ENCODE peak calls at places on chromosomes 4 and X, in ten cellular contexts. D is RWPE1; H is Kasumi-1; B is right lobe of liver; X is activated CD8-positive, alpha-beta memory T cell treated with anti-CD3 and anti-CD28 coated beads for 48 hours; F is mucosa of descending colon; T is heart left ventricle; U is SHP77; K is hippocampal formation; L is Calu3. A is an unnamed sample.
A peak's percentile ranks its signal among the peaks of the same experiment; 100 is the strongest.

GRCh38 chr4:54746228-54746627 is 88.5 kb downstream of the KIT start:
- DNase-seq in D (no peak), H (peak; percentile 48), B (no peak), X (no peak), F (no peak), T (no peak), U (no peak), K (no peak), L (no peak), A (no peak)

GRCh38 chr4:102575369-102576129 is 74.4 kb downstream of the NFKB1 start:
- DNase-seq in D (no peak), H (no peak), B (no peak), X (no peak), F (no peak), T (no peak), U (no peak), K (no peak), L (peak; percentile 2), A (no peak)

GRCh38 chr4:173247316-173247715 is 78.7 kb downstream of the GALNT7 start:
- DNase-seq in D (no peak), H (no peak), B (no peak), X (no peak), F (no peak), T (no peak), U (no peak), K (no peak), L (no peak), A (no peak)

GRCh38 chr4:6281436-6282144 is 11.9 kb downstream of the WFS1 start:
- DNase-seq in D (no peak), H (no peak), B (no peak), X (no peak), F (no peak), T (peak; percentile 77), U (no peak), K (no peak), L (no peak), A (no peak)

GRCh38 chr4:107348188-107348872 is 312.2 kb upstream of the DKK2 start:
- DNase-seq in D (no peak), H (no peak), B (no peak), X (no peak), F (no peak), T (no peak), U (no peak), K (no peak), L (no peak), A (no peak)

GRCh38 chrX:101347859-101348451 is 587 bp downstream of the TIMM8A start:
- DNase-seq in D (peak; percentile 13), H (peak; percentile 2), B (peak; percentile 38), X (no peak), F (peak; percentile 9), T (no peak), U (no peak), K (peak; percentile 14), L (no peak), A (no peak)

GRCh38 chrX:1274786-1275185 is 6.2 kb downstream of the CSF2RA start:
- DNase-seq in D (no peak), H (peak; percentile 17), B (no peak), X (no peak), F (no peak), T (no peak), U (no peak), K (no peak), L (no peak), A (no peak)

GRCh38 chr4:53705151-53705764 is 114.0 kb upstream of the LNX1 start:
- DNase-seq in D (no peak), H (no peak), B (no peak), X (no peak), F (no peak), T (no peak), U (no peak), K (no peak), L (no peak), A (no peak)

GRCh38 chrX:21408324-21408723 is 34.1 kb downstream of the CNKSR2 start:
- DNase-seq in D (no peak), H (no peak), B (no peak), X (no peak), F (no peak), T (no peak), U (no peak), K (no peak), L (no peak), A (no peak)

GRCh38 chrX:119389214-119389613 is 9.9 kb upstream of the SLC25A43 start:
- DNase-seq in D (no peak), H (no peak), B (peak; percentile 39), X (no peak), F (peak; percentile 40), T (no peak), U (no peak), K (no peak), L (no peak), A (no peak)

GRCh38 chrX:150731795-150732194 is 38.6 kb downstream of the MTMR1 start:
- DNase-seq in D (peak; percentile 30), H (peak; percentile 19), B (no peak), X (no peak), F (no peak), T (peak; percentile 35), U (no peak), K (no peak), L (no peak), A (no peak)

GRCh38 chr4:9602389-9602914 is 158.2 kb downstream of the DEFB131A start:
- DNase-seq in D (no peak), H (no peak), B (no peak), X (no peak), F (no peak), T (no peak), U (no peak), K (no peak), L (no peak), A (no peak)

GRCh38 chrX:113522814-113523213 is 682.2 kb upstream of the AMOT start:
- DNase-seq in D (no peak), H (no peak), B (no peak), X (no peak), F (no peak), T (no peak), U (no peak), K (no peak), L (no peak), A (no peak)

A was measured in lower lobe of right lung.